ENCODE peak calls at places on chromosomes 5 and 9, in eight cellular contexts. V is heart left ventricle, Z is fibroblast of villous mesenchyme, M is AG04449, S is aorta, H is A549, W is dorsolateral prefrontal cortex, B is upper lobe of right lung. K is an unnamed sample.

GRCh38 chr9:35537898-35538297 is 48.0 kb downstream of the RUSC2 start:
- DNase-seq in V (peak; percentile 80), Z (peak; percentile 62), M (no peak), S (no peak), H (no peak), W (no peak), B (no peak), K (peak; percentile 30)

GRCh38 chr5:151222769-151223446 is 984 bp downstream of the CCDC69 start:
- DNase-seq in V (peak; percentile 76), Z (no peak), M (no peak), S (peak; percentile 72), H (no peak), W (no peak), B (peak; percentile 78), K (no peak)

GRCh38 chr9:36738318-36738975 is 165.8 kb downstream of the MELK start:
- DNase-seq in V (no peak), Z (peak; percentile 23), M (no peak), S (no peak), H (peak; percentile 56), W (no peak), B (no peak), K (no peak)

GRCh38 chr9:125431741-125432271 is 170.2 kb downstream of the GAPVD1 start:
- DNase-seq in V (peak; percentile 18), Z (no peak), M (no peak), S (no peak), H (no peak), W (no peak), B (peak; percentile 60), K (no peak)

GRCh38 chr5:17118631-17119030 is 98.8 kb upstream of the BASP1 start:
- DNase-seq in V (peak; percentile 58), Z (peak; percentile 96), M (peak; percentile 80), S (peak; percentile 85), H (peak; percentile 96), W (no peak), B (no peak), K (peak; percentile 79)

GRCh38 chr5:132766020-132766805 is 10.8 kb downstream of the SEPTIN8 start:
- DNase-seq in V (no peak), Z (no peak), M (no peak), S (no peak), H (no peak), W (no peak), B (peak; percentile 34), K (no peak)

GRCh38 chr9:37761511-37761910 is 7.9 kb downstream of the TRMT10B start:
- DNase-seq in V (no peak), Z (peak; percentile 55), M (peak; percentile 59), S (no peak), H (no peak), W (no peak), B (no peak), K (no peak)

GRCh38 chr5:16737620-16738364 is 121.0 kb upstream of the RETREG1 start:
- DNase-seq in V (no peak), Z (peak; percentile 22), M (no peak), S (no peak), H (no peak), W (no peak), B (no peak), K (peak; percentile 94)

GRCh38 chr5:108093186-108093585 is 288.7 kb downstream of the FBXL17 start:
- DNase-seq in V (no peak), Z (peak; percentile 24), M (no peak), S (no peak), H (peak; percentile 18), W (no peak), B (no peak), K (peak; percentile 51)

GRCh38 chr9:15469406-15469805 is 41.4 kb downstream of the PSIP1 start:
- DNase-seq in V (no peak), Z (peak; percentile 16), M (no peak), S (no peak), H (no peak), W (no peak), B (no peak), K (peak; percentile 4)

GRCh38 chr9:17509698-17510097 is 69.2 kb upstream of the SH3GL2 start:
- DNase-seq in V (no peak), Z (no peak), M (peak; percentile 19), S (no peak), H (no peak), W (no peak), B (no peak), K (peak; percentile 48)

GRCh38 chr9:92242115-92242778 is 51.2 kb downstream of the IARS1 start:
- DNase-seq in V (no peak), Z (peak; percentile 71), M (peak; percentile 40), S (no peak), H (peak; percentile 18), W (no peak), B (no peak), K (peak; percentile 28)

GRCh38 chr5:6905883-6906282 is 192.7 kb downstream of the TENT4A start:
- DNase-seq in V (peak; percentile 63), Z (peak; percentile 0), M (no peak), S (no peak), H (no peak), W (no peak), B (no peak), K (peak; percentile 32)

GRCh38 chr5:81522571-81522970 is 128.6 kb upstream of the ACOT12 start:
- DNase-seq in V (no peak), Z (no peak), M (no peak), S (no peak), H (no peak), W (no peak), B (no peak), K (no peak)

GRCh38 chr5:35284364-35284763 is 54.1 kb upstream of the PRLR start:
- DNase-seq in V (no peak), Z (no peak), M (no peak), S (no peak), H (no peak), W (no peak), B (no peak), K (no peak)

GRCh38 chr5:35281613-35282012 is 51.3 kb upstream of the PRLR start:
- DNase-seq in V (no peak), Z (no peak), M (no peak), S (no peak), H (no peak), W (no peak), B (no peak), K (no peak)

GRCh38 chr5:35282805-35283204 is 52.5 kb upstream of the PRLR start:
- DNase-seq in V (no peak), Z (no peak), M (no peak), S (no peak), H (no peak), W (no peak), B (no peak), K (no peak)

GRCh38 chr5:35285011-35285410 is 54.7 kb upstream of the PRLR start:
- DNase-seq in V (no peak), Z (peak; percentile 37), M (no peak), S (no peak), H (no peak), W (no peak), B (no peak), K (no peak)

DNA sequence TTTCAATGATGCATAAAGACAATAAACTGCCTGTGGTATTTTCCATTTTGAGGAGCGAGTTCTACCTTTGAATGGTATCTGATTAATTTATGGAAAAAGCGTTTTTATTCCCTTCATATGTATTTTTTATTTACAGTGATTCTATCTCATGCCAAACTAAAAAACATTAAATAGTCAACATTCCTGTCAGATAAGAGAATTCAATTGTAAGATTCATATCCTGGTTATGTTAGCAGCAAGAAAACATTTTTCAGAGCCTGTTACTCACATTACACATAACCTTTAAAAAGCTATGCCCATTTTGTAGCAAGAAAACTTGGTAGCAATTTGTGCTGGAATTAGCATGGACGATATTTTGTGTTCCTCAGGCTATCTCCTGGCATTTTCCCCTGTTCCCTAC is 55.1 kb upstream of the PRLR start:
- DNase-seq in V (no peak), Z (no peak), M (no peak), S (no peak), H (no peak), W (no peak), B (no peak), K (no peak)
- H3K4me3 ChIP-seq in V (no peak overlapping the region), Z (no peak overlapping the region), M (no peak overlapping the region), S (no peak overlapping the region), H (no peak overlapping the region), W (no peak overlapping the region), B (no peak overlapping the region), K (no peak overlapping the region)

GRCh38 chr9:131274674-131275331 is 1.5 kb downstream of the FAM78A start:
- DNase-seq in V (peak; percentile 84), Z (no peak), M (no peak), S (peak; percentile 84), H (no peak), W (no peak), B (peak; percentile 81), K (no peak)
- H3K4me3 ChIP-seq in V (peak overlapping the region; percentile 80), Z (no peak overlapping the region), M (no peak overlapping the region), S (no peak overlapping the region), H (no peak overlapping the region), W (peak overlapping the region; percentile 87), B (peak overlapping the region; percentile 67), K (no peak overlapping the region)

GRCh38 chr5:14851067-14851422 is 20.5 kb downstream of the ANKH start:
- DNase-seq in V (no peak), Z (no peak), M (no peak), S (no peak), H (no peak), W (no peak), B (no peak), K (no peak)
- H3K4me3 ChIP-seq in V (no peak overlapping the region), Z (no peak overlapping the region), M (no peak overlapping the region), S (no peak overlapping the region), H (no peak overlapping the region), W (no peak overlapping the region), B (no peak overlapping the region), K (no peak overlapping the region)

DNA sequence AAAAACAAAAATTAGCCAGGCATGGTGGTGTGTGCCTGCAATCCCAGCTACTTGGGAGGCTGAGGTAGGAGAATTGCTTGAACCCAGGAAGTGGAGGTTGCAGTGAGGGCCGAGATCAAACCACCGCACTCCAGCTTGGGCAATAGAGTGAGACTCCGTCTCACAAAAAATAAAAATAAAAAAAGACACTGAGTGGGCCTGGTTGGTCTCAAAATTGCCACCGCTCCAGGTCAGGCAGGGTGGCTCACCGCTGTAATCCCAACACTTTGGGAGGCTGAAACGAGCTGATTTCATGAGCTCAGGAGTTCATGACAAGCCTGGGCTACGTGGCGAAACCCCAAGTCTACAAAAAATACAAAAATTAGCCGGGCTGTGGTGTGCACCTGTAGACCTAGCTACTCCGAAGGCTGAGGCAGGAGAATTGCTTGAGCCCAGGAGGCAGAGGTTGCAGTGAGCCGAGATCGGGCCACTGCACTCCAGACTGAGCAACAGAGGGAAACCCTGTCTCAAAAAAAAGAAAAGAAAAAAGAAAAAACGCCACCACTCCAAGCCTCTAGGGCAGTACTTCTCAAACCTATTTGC is 1.8 kb downstream of the STK10 start:
- DNase-seq in V (no peak), Z (no peak), M (no peak), S (no peak), H (no peak), W (no peak), B (no peak), K (no peak)
- H3K4me3 ChIP-seq in V (peak overlapping the region; percentile 95), Z (peak overlapping the region; percentile 85), M (peak overlapping the region; percentile 93), S (no peak overlapping the region), H (no peak overlapping the region), W (peak overlapping the region; percentile 93), B (peak overlapping the region; percentile 95), K (no peak overlapping the region)

K was measured in mesendoderm.